ENCODE peak calls at places on chromosome 17, in eight cellular contexts. X is left ventricle myocardium inferior, U is fibroblast of pulmonary artery, N is HCT116, R is transverse colon, K is AG10803, C is heart right ventricle, M is breast epithelium. W is an unnamed sample.

GRCh38 chr17:41894791-41895331 is 23.9 kb downstream of the ACLY start:
- DNase-seq in X (no peak), U (peak; percentile 66), N (no peak), R (no peak), K (peak; percentile 84), C (no peak), M (no peak), W (peak; percentile 67)

GRCh38 chr17:47879028-47879585 is 16.9 kb upstream of the SP2 start:
- DNase-seq in X (no peak), U (no peak), N (no peak), R (no peak), K (peak; percentile 51), C (no peak), M (no peak), W (no peak)

GRCh38 chr17:42979511-42980273 is at the start of gene PTGES3L:
- DNase-seq in X (peak; percentile 59), U (peak; percentile 49), N (no peak), R (peak; percentile 63), K (no peak), C (peak; percentile 67), M (no peak), W (no peak)

GRCh38 chr17:47935961-47936360 is 5.4 kb upstream of the PNPO start:
- DNase-seq in X (no peak), U (peak; percentile 67), N (peak; percentile 92), R (no peak), K (peak; percentile 80), C (no peak), M (no peak), W (peak; percentile 79)

GRCh38 chr17:49935526-49936210 is 33.3 kb upstream of the DLX4 start:
- DNase-seq in X (no peak), U (no peak), N (no peak), R (no peak), K (no peak), C (no peak), M (no peak), W (no peak)

GRCh38 chr17:80969030-80969673 is 22.5 kb upstream of the CHMP6 start:
- DNase-seq in X (no peak), U (no peak), N (no peak), R (no peak), K (no peak), C (no peak), M (no peak), W (no peak)

GRCh38 chr17:4562000-4562969 is 1.9 kb upstream of the GGT6 start:
- DNase-seq in X (no peak), U (no peak), N (no peak), R (no peak), K (peak; percentile 32), C (no peak), M (no peak), W (no peak)

GRCh38 chr17:29930399-29931010 is 477 bp upstream of the SSH2 start:
- DNase-seq in X (no peak), U (no peak), N (no peak), R (peak; percentile 13), K (no peak), C (no peak), M (no peak), W (no peak)

GRCh38 chr17:27247071-27247957 is 46.6 kb upstream of the WSB1 start:
- DNase-seq in X (peak; percentile 61), U (peak; percentile 95), N (no peak), R (peak; percentile 81), K (peak; percentile 42), C (peak; percentile 76), M (peak; percentile 85), W (peak; percentile 92)

GRCh38 chr17:79183221-79184158 is 108.9 kb downstream of the ENGASE start:
- DNase-seq in X (no peak), U (no peak), N (no peak), R (no peak), K (no peak), C (no peak), M (no peak), W (peak; percentile 48)

GRCh38 chr17:40958086-40958953 is 8.4 kb downstream of the KRT39 start:
- DNase-seq in X (no peak), U (no peak), N (no peak), R (peak; percentile 25), K (no peak), C (no peak), M (peak; percentile 58), W (no peak)

GRCh38 chr17:77193653-77194052 is 52.9 kb downstream of the SEC14L1 start:
- DNase-seq in X (no peak), U (no peak), N (no peak), R (no peak), K (no peak), C (no peak), M (no peak), W (no peak)

GRCh38 chr17:36608794-36609497 is 7.6 kb downstream of the MRM1 start:
- DNase-seq in X (peak; percentile 27), U (peak; percentile 79), N (peak; percentile 31), R (peak; percentile 30), K (peak; percentile 65), C (no peak), M (no peak), W (no peak)

GRCh38 chr17:17305282-17305801 is 2.2 kb downstream of the NT5M start:
- DNase-seq in X (no peak), U (no peak), N (no peak), R (peak; percentile 57), K (no peak), C (no peak), M (no peak), W (no peak)

GRCh38 chr17:5486206-5487124 is at the start of gene MIS12:
- DNase-seq in X (peak; percentile 98), U (peak; percentile 99), N (peak; percentile 97), R (peak; percentile 98), K (peak; percentile 100), C (peak; percentile 99), M (peak; percentile 100), W (peak; percentile 97)

GRCh38 chr17:8859029-8859803 is 8.3 kb downstream of the PIK3R6 start:
- DNase-seq in X (no peak), U (no peak), N (no peak), R (no peak), K (peak; percentile 74), C (no peak), M (no peak), W (no peak)

GRCh38 chr17:77388384-77389306 is 247.9 kb downstream of the SEC14L1 start:
- DNase-seq in X (no peak), U (no peak), N (no peak), R (no peak), K (peak; percentile 60), C (no peak), M (no peak), W (no peak)

GRCh38 chr17:67440311-67441051 is 63.4 kb downstream of the PITPNC1 start:
- DNase-seq in X (no peak), U (peak; percentile 29), N (no peak), R (no peak), K (peak; percentile 27), C (no peak), M (no peak), W (no peak)
- H3K4me3 ChIP-seq in X (no peak overlapping the region), U (no peak overlapping the region), N (peak overlapping the region; percentile 25), R (no peak overlapping the region), K (peak overlapping the region; percentile 39), C (no peak overlapping the region), M (no peak overlapping the region), W (no peak overlapping the region)

GRCh38 chr17:9880582-9880999 is 24.5 kb downstream of the RCVRN start:
- DNase-seq in X (no peak), U (peak; percentile 14), N (peak; percentile 7), R (no peak), K (peak; percentile 55), C (no peak), M (no peak), W (peak; percentile 75)

GRCh38 chr17:9887521-9887920 is 17.6 kb downstream of the RCVRN start:
- DNase-seq in X (no peak), U (no peak), N (no peak), R (no peak), K (no peak), C (no peak), M (no peak), W (no peak)

GRCh38 chr17:9878791-9879525 is 26.1 kb downstream of the RCVRN start:
- DNase-seq in X (no peak), U (no peak), N (no peak), R (no peak), K (peak; percentile 64), C (no peak), M (no peak), W (no peak)

GRCh38 chr17:9886141-9886930 is 18.7 kb downstream of the RCVRN start:
- DNase-seq in X (no peak), U (no peak), N (no peak), R (no peak), K (no peak), C (no peak), M (no peak), W (no peak)

GRCh38 chr17:9883451-9883850 is 21.6 kb downstream of the RCVRN start:
- DNase-seq in X (no peak), U (no peak), N (no peak), R (no peak), K (no peak), C (no peak), M (no peak), W (no peak)
- H3K4me3 ChIP-seq in X (no peak overlapping the region), U (no peak overlapping the region), N (no peak overlapping the region), R (no peak overlapping the region), K (no peak overlapping the region), C (no peak overlapping the region), M (no peak overlapping the region), W (no peak overlapping the region)

DNA sequence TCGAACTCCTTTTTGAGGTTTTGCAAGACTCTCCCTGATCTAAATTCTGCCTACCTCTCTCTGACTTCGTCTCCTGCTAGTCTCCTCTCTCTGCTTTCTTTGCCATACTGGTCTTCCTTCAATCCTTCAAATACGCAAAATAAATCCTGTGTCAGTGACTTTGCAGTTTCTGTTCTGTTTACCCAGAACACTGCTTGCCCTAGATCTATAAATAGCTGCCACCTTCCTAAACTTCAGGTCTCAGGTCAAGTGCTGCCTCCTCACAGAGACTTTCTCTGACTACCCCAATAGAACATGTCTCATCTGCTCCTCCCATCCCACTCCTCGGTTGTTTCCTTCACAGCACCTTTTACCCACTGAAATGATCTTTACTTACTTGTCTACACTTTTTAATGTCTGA is 78.9 kb downstream of the TRIM37 start:
- DNase-seq in X (no peak), U (no peak), N (no peak), R (no peak), K (no peak), C (no peak), M (no peak), W (no peak)
- H3K4me3 ChIP-seq in X (no peak overlapping the region), U (no peak overlapping the region), N (no peak overlapping the region), R (no peak overlapping the region), K (no peak overlapping the region), C (no peak overlapping the region), M (no peak overlapping the region), W (no peak overlapping the region)

DNA sequence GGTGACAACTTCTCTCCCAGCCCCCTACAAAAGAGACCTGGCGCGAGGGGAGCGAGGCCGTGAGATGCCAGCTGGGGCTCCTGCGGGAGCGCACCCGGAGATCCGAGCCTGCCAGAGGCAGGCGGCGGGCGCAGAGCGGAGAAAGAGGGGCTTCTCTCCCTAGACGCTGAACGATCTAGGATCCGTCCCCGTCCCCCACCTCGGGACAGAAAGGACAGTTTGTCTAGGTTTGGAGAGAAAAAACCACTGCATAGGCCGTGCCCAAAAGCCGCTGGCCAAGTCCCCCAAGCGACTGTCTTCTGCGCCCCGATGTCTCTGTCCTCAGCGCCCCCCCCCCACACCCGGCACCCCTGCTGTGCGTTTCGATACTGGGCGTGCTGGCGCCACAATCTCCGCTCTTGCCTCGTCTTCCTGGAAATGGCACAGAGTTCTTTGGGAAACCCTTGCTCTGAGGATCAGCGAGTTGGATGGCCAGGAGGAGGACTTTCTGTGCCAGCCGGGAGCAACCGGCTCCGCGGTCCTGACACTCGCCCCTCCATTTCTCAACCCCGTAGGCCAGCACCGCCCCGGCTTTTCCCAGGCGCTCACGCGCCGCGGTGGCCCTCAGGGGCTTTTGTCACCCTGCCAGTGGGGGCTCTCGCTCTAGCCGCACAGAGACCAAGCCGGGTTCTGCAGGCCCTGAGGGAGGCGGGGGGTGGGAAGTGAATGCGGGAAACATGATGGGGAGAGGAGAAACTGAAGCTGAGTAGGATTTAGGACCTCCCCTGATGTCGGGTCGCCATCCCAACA is 1.0 kb downstream of the SSTR2 start:
- DNase-seq in X (no peak), U (no peak), N (no peak), R (no peak), K (no peak), C (no peak), M (no peak), W (no peak)
- H3K4me3 ChIP-seq in X (peak overlapping the region; percentile 67), U (peak overlapping the region; percentile 34), N (no peak overlapping the region), R (peak overlapping the region; percentile 46), K (peak overlapping the region; percentile 52), C (peak overlapping the region; percentile 46), M (peak overlapping the region; percentile 63), W (peak overlapping the region; percentile 41)

W was measured in MG63.